ENCODE peak calls at places on chromosomes 13 and 19, in eight cellular contexts. One of them, this sample, is unnamed.

GRCh38 chr19:35846038-35846668 is 6.2 kb downstream of the NPHS1 start:
- DNase-seq in upper lobe of right lung: no peak
- DNase-seq in heart right ventricle: no peak
- DNase-seq in spleen: no peak
- DNase-seq in HCT116: no peak
- DNase-seq in CD8-positive, alpha-beta T cell: no peak
- DNase-seq in heart left ventricle: no peak
- DNase-seq in left ventricle myocardium inferior: no peak
- DNase-seq in this sample: peak; percentile 35

GRCh38 chr19:53328967-53329366 is 4.6 kb upstream of the ZNF845 start:
- DNase-seq in upper lobe of right lung: peak; percentile 73
- DNase-seq in heart right ventricle: peak; percentile 66
- DNase-seq in spleen: peak; percentile 78
- DNase-seq in HCT116: no peak
- DNase-seq in CD8-positive, alpha-beta T cell: peak; percentile 24
- DNase-seq in heart left ventricle: peak; percentile 79
- DNase-seq in left ventricle myocardium inferior: peak; percentile 70
- DNase-seq in this sample: no peak

GRCh38 chr19:7844951-7845350 is 14.9 kb downstream of the EVI5L start:
- DNase-seq in upper lobe of right lung: no peak
- DNase-seq in heart right ventricle: no peak
- DNase-seq in spleen: no peak
- DNase-seq in HCT116: no peak
- DNase-seq in CD8-positive, alpha-beta T cell: no peak
- DNase-seq in heart left ventricle: no peak
- DNase-seq in left ventricle myocardium inferior: no peak
- DNase-seq in this sample: no peak

GRCh38 chr13:21965095-21965494 is 294.2 kb downstream of the FGF9 start:
- DNase-seq in upper lobe of right lung: no peak
- DNase-seq in heart right ventricle: no peak
- DNase-seq in spleen: no peak
- DNase-seq in HCT116: no peak
- DNase-seq in CD8-positive, alpha-beta T cell: no peak
- DNase-seq in heart left ventricle: no peak
- DNase-seq in left ventricle myocardium inferior: no peak
- DNase-seq in this sample: no peak

GRCh38 chr19:47663911-47664771 is 49.1 kb upstream of the EHD2 start:
- DNase-seq in upper lobe of right lung: peak; percentile 76
- DNase-seq in heart right ventricle: no peak
- DNase-seq in spleen: no peak
- DNase-seq in HCT116: no peak
- DNase-seq in CD8-positive, alpha-beta T cell: no peak
- DNase-seq in heart left ventricle: peak; percentile 77
- DNase-seq in left ventricle myocardium inferior: peak; percentile 66
- DNase-seq in this sample: peak; percentile 74

GRCh38 chr19:12783849-12784393 is 7.4 kb upstream of the JUNB start:
- DNase-seq in upper lobe of right lung: peak; percentile 87
- DNase-seq in heart right ventricle: peak; percentile 63
- DNase-seq in spleen: peak; percentile 85
- DNase-seq in HCT116: no peak
- DNase-seq in CD8-positive, alpha-beta T cell: no peak
- DNase-seq in heart left ventricle: peak; percentile 82
- DNase-seq in left ventricle myocardium inferior: peak; percentile 70
- DNase-seq in this sample: peak; percentile 82

GRCh38 chr13:45393941-45394570 is 24.1 kb downstream of the SLC25A30 start:
- DNase-seq in upper lobe of right lung: no peak
- DNase-seq in heart right ventricle: no peak
- DNase-seq in spleen: no peak
- DNase-seq in HCT116: peak; percentile 45
- DNase-seq in CD8-positive, alpha-beta T cell: no peak
- DNase-seq in heart left ventricle: peak; percentile 43
- DNase-seq in left ventricle myocardium inferior: no peak
- DNase-seq in this sample: peak; percentile 80

GRCh38 chr13:45628094-45628493 is 12.6 kb upstream of the ERICH6B start:
- DNase-seq in upper lobe of right lung: no peak
- DNase-seq in heart right ventricle: no peak
- DNase-seq in spleen: no peak
- DNase-seq in HCT116: no peak
- DNase-seq in CD8-positive, alpha-beta T cell: no peak
- DNase-seq in heart left ventricle: no peak
- DNase-seq in left ventricle myocardium inferior: no peak
- DNase-seq in this sample: no peak

GRCh38 chr13:77751513-77752456 is 54.3 kb downstream of the SLAIN1 start:
- DNase-seq in upper lobe of right lung: no peak
- DNase-seq in heart right ventricle: no peak
- DNase-seq in spleen: no peak
- DNase-seq in HCT116: peak; percentile 6
- DNase-seq in CD8-positive, alpha-beta T cell: peak; percentile 36
- DNase-seq in heart left ventricle: peak; percentile 12
- DNase-seq in left ventricle myocardium inferior: no peak
- DNase-seq in this sample: peak; percentile 42

GRCh38 chr13:45873491-45874360 is 22.2 kb upstream of the SIAH3 start:
- DNase-seq in upper lobe of right lung: no peak
- DNase-seq in heart right ventricle: no peak
- DNase-seq in spleen: no peak
- DNase-seq in HCT116: peak; percentile 50
- DNase-seq in CD8-positive, alpha-beta T cell: no peak
- DNase-seq in heart left ventricle: no peak
- DNase-seq in left ventricle myocardium inferior: no peak
- DNase-seq in this sample: peak; percentile 44

GRCh38 chr19:2550431-2551171 is 74.7 kb downstream of the GADD45B start:
- DNase-seq in upper lobe of right lung: peak; percentile 52
- DNase-seq in heart right ventricle: peak; percentile 45
- DNase-seq in spleen: peak; percentile 67
- DNase-seq in HCT116: no peak
- DNase-seq in CD8-positive, alpha-beta T cell: no peak
- DNase-seq in heart left ventricle: peak; percentile 21
- DNase-seq in left ventricle myocardium inferior: peak; percentile 62
- DNase-seq in this sample: no peak

GRCh38 chr19:6482343-6482686 is 728 bp upstream of the DENND1C start:
- DNase-seq in upper lobe of right lung: no peak
- DNase-seq in heart right ventricle: no peak
- DNase-seq in spleen: no peak
- DNase-seq in HCT116: no peak
- DNase-seq in CD8-positive, alpha-beta T cell: no peak
- DNase-seq in heart left ventricle: no peak
- DNase-seq in left ventricle myocardium inferior: no peak
- DNase-seq in this sample: no peak

GRCh38 chr13:42977219-42977659 is 14.8 kb downstream of the EPSTI1 start:
- DNase-seq in upper lobe of right lung: no peak
- DNase-seq in heart right ventricle: no peak
- DNase-seq in spleen: no peak
- DNase-seq in HCT116: no peak
- DNase-seq in CD8-positive, alpha-beta T cell: no peak
- DNase-seq in heart left ventricle: no peak
- DNase-seq in left ventricle myocardium inferior: no peak
- DNase-seq in this sample: no peak
- TF ChIP-seq CTCF in upper lobe of right lung: no peak
- TF ChIP-seq CTCF in heart right ventricle: no peak
- TF ChIP-seq CTCF in spleen: no peak
- TF ChIP-seq CTCF in HCT116: no peak
- TF ChIP-seq CTCF in CD8-positive, alpha-beta T cell: no peak
- TF ChIP-seq CTCF in heart left ventricle: no peak
- TF ChIP-seq CTCF in left ventricle myocardium inferior: no peak
- TF ChIP-seq CTCF in this sample: no peak

GRCh38 chr19:58054792-58055482 is 4.1 kb upstream of the ZNF135 start:
- DNase-seq in upper lobe of right lung: no peak
- DNase-seq in heart right ventricle: peak; percentile 56
- DNase-seq in spleen: no peak
- DNase-seq in HCT116: no peak
- DNase-seq in CD8-positive, alpha-beta T cell: no peak
- DNase-seq in heart left ventricle: peak; percentile 65
- DNase-seq in left ventricle myocardium inferior: peak; percentile 51
- DNase-seq in this sample: no peak
- H3K27ac ChIP-seq in upper lobe of right lung: peak overlapping the region; percentile 36
- H3K27ac ChIP-seq in heart right ventricle: peak overlapping the region; percentile 90
- H3K27ac ChIP-seq in spleen: peak overlapping the region; percentile 62
- H3K27ac ChIP-seq in HCT116: no peak overlapping the region
- H3K27ac ChIP-seq in CD8-positive, alpha-beta T cell: no peak overlapping the region
- H3K27ac ChIP-seq in heart left ventricle: peak overlapping the region; percentile 79
- H3K27ac ChIP-seq in left ventricle myocardium inferior: peak overlapping the region; percentile 87
- H3K27ac ChIP-seq in this sample: no peak overlapping the region

GRCh38 chr13:99862243-99862642 is 109.3 kb downstream of the ZIC5 start:
- DNase-seq in upper lobe of right lung: no peak
- DNase-seq in heart right ventricle: no peak
- DNase-seq in spleen: no peak
- DNase-seq in HCT116: no peak
- DNase-seq in CD8-positive, alpha-beta T cell: no peak
- DNase-seq in heart left ventricle: no peak
- DNase-seq in left ventricle myocardium inferior: no peak
- DNase-seq in this sample: no peak
- TF ChIP-seq CTCF in upper lobe of right lung: no peak
- TF ChIP-seq CTCF in heart right ventricle: no peak
- TF ChIP-seq CTCF in spleen: no peak
- TF ChIP-seq CTCF in HCT116: no peak
- TF ChIP-seq CTCF in CD8-positive, alpha-beta T cell: no peak
- TF ChIP-seq CTCF in heart left ventricle: no peak
- TF ChIP-seq CTCF in left ventricle myocardium inferior: no peak
- TF ChIP-seq CTCF in this sample: no peak

DNA sequence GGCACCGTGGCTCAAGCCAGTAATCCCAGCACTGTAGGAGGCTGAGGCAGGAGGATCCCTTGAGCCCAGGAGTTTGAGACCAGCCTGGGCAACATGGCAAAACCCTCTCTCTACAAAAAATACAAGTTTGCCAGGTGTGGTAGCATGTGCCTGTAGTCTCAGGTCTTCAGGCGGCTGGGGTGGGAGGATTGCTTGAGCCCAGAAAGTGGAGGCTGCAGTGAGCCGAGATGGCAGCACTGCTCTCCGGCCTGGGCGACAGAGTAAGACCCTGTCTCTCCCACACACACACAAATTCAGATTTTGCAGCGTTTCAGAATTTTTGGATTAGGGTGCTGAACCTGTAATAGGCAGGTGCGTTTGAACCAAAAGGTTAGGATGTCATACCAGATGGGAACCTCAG is 2.2 kb downstream of the RPS11 start:
- DNase-seq in upper lobe of right lung: no peak
- DNase-seq in heart right ventricle: no peak
- DNase-seq in spleen: no peak
- DNase-seq in HCT116: no peak
- DNase-seq in CD8-positive, alpha-beta T cell: no peak
- DNase-seq in heart left ventricle: no peak
- DNase-seq in left ventricle myocardium inferior: no peak
- DNase-seq in this sample: no peak
- H3K27ac ChIP-seq in upper lobe of right lung: no peak overlapping the region
- H3K27ac ChIP-seq in heart right ventricle: no peak overlapping the region
- H3K27ac ChIP-seq in spleen: peak overlapping the region; percentile 92
- H3K27ac ChIP-seq in HCT116: peak overlapping the region; percentile 40
- H3K27ac ChIP-seq in CD8-positive, alpha-beta T cell: peak overlapping the region; percentile 95
- H3K27ac ChIP-seq in heart left ventricle: no peak overlapping the region
- H3K27ac ChIP-seq in left ventricle myocardium inferior: peak overlapping the region; percentile 89
- H3K27ac ChIP-seq in this sample: peak overlapping the region; percentile 96

GRCh38 chr19:42113641-42114348 is 18.5 kb downstream of the POU2F2 start:
- DNase-seq in upper lobe of right lung: no peak
- DNase-seq in heart right ventricle: no peak
- DNase-seq in spleen: peak; percentile 89
- DNase-seq in HCT116: peak; percentile 64
- DNase-seq in CD8-positive, alpha-beta T cell: no peak
- DNase-seq in heart left ventricle: no peak
- DNase-seq in left ventricle myocardium inferior: no peak
- DNase-seq in this sample: peak; percentile 93
- TF ChIP-seq CTCF in upper lobe of right lung: no peak
- TF ChIP-seq CTCF in heart right ventricle: no peak
- TF ChIP-seq CTCF in spleen: no peak
- TF ChIP-seq CTCF in HCT116: peak; percentile 74
- TF ChIP-seq CTCF in CD8-positive, alpha-beta T cell: no peak
- TF ChIP-seq CTCF in heart left ventricle: no peak
- TF ChIP-seq CTCF in left ventricle myocardium inferior: no peak
- TF ChIP-seq CTCF in this sample: no peak

GRCh38 chr13:32036762-32037161 is 5.2 kb downstream of the FRY start:
- DNase-seq in upper lobe of right lung: no peak
- DNase-seq in heart right ventricle: no peak
- DNase-seq in spleen: no peak
- DNase-seq in HCT116: no peak
- DNase-seq in CD8-positive, alpha-beta T cell: no peak
- DNase-seq in heart left ventricle: no peak
- DNase-seq in left ventricle myocardium inferior: no peak
- DNase-seq in this sample: no peak
- H3K27ac ChIP-seq in upper lobe of right lung: no peak overlapping the region
- H3K27ac ChIP-seq in heart right ventricle: no peak overlapping the region
- H3K27ac ChIP-seq in spleen: no peak overlapping the region
- H3K27ac ChIP-seq in HCT116: no peak overlapping the region
- H3K27ac ChIP-seq in CD8-positive, alpha-beta T cell: no peak overlapping the region
- H3K27ac ChIP-seq in heart left ventricle: peak overlapping the region; percentile 40
- H3K27ac ChIP-seq in left ventricle myocardium inferior: peak overlapping the region; percentile 34
- H3K27ac ChIP-seq in this sample: no peak overlapping the region

GRCh38 chr13:30038884-30039283 is 188.5 kb upstream of the UBL3 start:
- DNase-seq in upper lobe of right lung: no peak
- DNase-seq in heart right ventricle: no peak
- DNase-seq in spleen: no peak
- DNase-seq in HCT116: no peak
- DNase-seq in CD8-positive, alpha-beta T cell: no peak
- DNase-seq in heart left ventricle: no peak
- DNase-seq in left ventricle myocardium inferior: no peak
- DNase-seq in this sample: no peak
- TF ChIP-seq CTCF in upper lobe of right lung: no peak
- TF ChIP-seq CTCF in heart right ventricle: no peak
- TF ChIP-seq CTCF in spleen: no peak
- TF ChIP-seq CTCF in HCT116: no peak
- TF ChIP-seq CTCF in CD8-positive, alpha-beta T cell: no peak
- TF ChIP-seq CTCF in heart left ventricle: no peak
- TF ChIP-seq CTCF in left ventricle myocardium inferior: no peak
- TF ChIP-seq CTCF in this sample: no peak

This sample was measured in RWPE1.